ENCODE peak calls at places on chromosomes 11 and 22, in six cellular contexts. L, M, B, Y, G and I are unnamed samples.

GRCh38 chr11:32297629-32298028 is 137.7 kb downstream of the WT1 start:
- DNase-seq in L (peak), M (peak), B (peak), Y (peak), G (peak), I (peak)

GRCh38 chr22:44085743-44086741 is 61.9 kb downstream of the PARVB start:
- DNase-seq in L (peak), M (peak), B (peak), Y (peak), G (peak), I (peak)

GRCh38 chr11:88402192-88402715 is 64.7 kb upstream of the CTSC start:
- DNase-seq in L (no peak), M (peak), B (no peak), Y (no peak), G (peak), I (no peak)

GRCh38 chr22:42437488-42438292 is 5.5 kb upstream of the NFAM1 start:
- DNase-seq in L (peak), M (peak), B (peak), Y (peak), G (no peak), I (peak)

GRCh38 chr11:73004088-73004487 is 138.0 kb downstream of the FCHSD2 start:
- DNase-seq in L (no peak), M (no peak), B (no peak), Y (no peak), G (no peak), I (no peak)

GRCh38 chr11:99370557-99371200 is 349.9 kb downstream of the CNTN5 start:
- DNase-seq in L (no peak), M (peak), B (peak), Y (peak), G (peak), I (no peak)

GRCh38 chr11:66317766-66318575 is 1.1 kb upstream of the CD248 start:
- DNase-seq in L (no peak), M (peak), B (no peak), Y (no peak), G (peak), I (no peak)

GRCh38 chr11:67644042-67644441 is 4.5 kb upstream of the TBX10 start:
- DNase-seq in L (peak), M (no peak), B (no peak), Y (no peak), G (peak), I (peak)

GRCh38 chr22:42680648-42681047 is 31.5 kb upstream of the CYB5R3 start:
- DNase-seq in L (no peak), M (peak), B (peak), Y (no peak), G (peak), I (peak)

GRCh38 chr11:101444164-101444563 is 139.6 kb downstream of the TRPC6 start:
- DNase-seq in L (no peak), M (no peak), B (no peak), Y (no peak), G (no peak), I (no peak)

GRCh38 chr11:57205046-57205671 is 23.4 kb downstream of the LRRC55 start:
- DNase-seq in L (peak), M (peak), B (no peak), Y (no peak), G (peak), I (peak)

GRCh38 chr11:117970400-117971024 is 15.7 kb upstream of the IL10RA start:
- DNase-seq in L (no peak), M (no peak), B (no peak), Y (no peak), G (peak), I (no peak)

GRCh38 chr11:134068829-134069425 is at the start of gene JAM3:
- DNase-seq in L (peak), M (peak), B (peak), Y (peak), G (peak), I (no peak)

GRCh38 chr22:20549232-20549841 is 41.9 kb downstream of the MED15 start:
- DNase-seq in L (peak), M (no peak), B (no peak), Y (peak), G (peak), I (no peak)

GRCh38 chr11:116515666-116516184 is 257.1 kb downstream of the BUD13 start:
- DNase-seq in L (no peak), M (no peak), B (no peak), Y (no peak), G (no peak), I (no peak)

GRCh38 chr22:40922484-40923303 is 28.5 kb upstream of the RBX1 start:
- DNase-seq in L (peak), M (peak), B (peak), Y (peak), G (peak), I (peak)

GRCh38 chr22:38567531-38568245 is 2.3 kb downstream of the DMC1 start:
- DNase-seq in L (peak), M (no peak), B (no peak), Y (no peak), G (no peak), I (no peak)

GRCh38 chr11:9839550-9839949 is 175.7 kb downstream of the SWAP70 start:
- DNase-seq in L (no peak), M (no peak), B (no peak), Y (no peak), G (no peak), I (no peak)

GRCh38 chr11:28629235-28629634 is 521.0 kb downstream of the METTL15 start:
- DNase-seq in L (no peak), M (no peak), B (no peak), Y (no peak), G (no peak), I (no peak)

GRCh38 chr11:95650271-95650670 is 139.3 kb downstream of the FAM76B start:
- DNase-seq in L (no peak), M (no peak), B (no peak), Y (no peak), G (no peak), I (no peak)

GRCh38 chr11:100676901-100677300 is 10.2 kb upstream of the ARHGAP42 start:
- DNase-seq in L (no peak), M (no peak), B (no peak), Y (no peak), G (peak), I (no peak)

GRCh38 chr22:41831828-41832552 is 915 bp upstream of the SREBF2 start:
- DNase-seq in L (no peak), M (no peak), B (peak), Y (no peak), G (peak), I (peak)

GRCh38 chr22:17257091-17257490 is 37.9 kb upstream of the ADA2 start:
- DNase-seq in L (no peak), M (no peak), B (no peak), Y (no peak), G (no peak), I (no peak)

GRCh38 chr11:121104223-121104831 is 3.3 kb downstream of the TECTA start:
- DNase-seq in L (no peak), M (no peak), B (no peak), Y (no peak), G (no peak), I (no peak)

GRCh38 chr11:105490333-105490732 is 119.5 kb upstream of the GRIA4 start:
- DNase-seq in L (no peak), M (no peak), B (no peak), Y (no peak), G (no peak), I (no peak)

GRCh38 chr11:12838463-12839120 is 164.4 kb downstream of the TEAD1 start:
- DNase-seq in L (no peak), M (no peak), B (no peak), Y (no peak), G (no peak), I (no peak)

GRCh38 chr11:73950869-73951710 is at the start of gene DNAJB13:
- DNase-seq in L (peak), M (no peak), B (peak), Y (peak), G (peak), I (peak)